ENCODE peak calls at places on chromosomes 12 and 14, in seven cellular contexts. E is A549, R is AG04450, Q is AG10803, F is PC-3, W is lower lobe of right lung, G is lower leg skin. N is an unnamed sample.

GRCh38 chr14:50600849-50601248 is 40.9 kb downstream of the ATL1 start:
- DNase-seq in R (no peak), W (no peak), Q (no peak), E (peak), G (no peak), F (no peak), N (no peak)

GRCh38 chr12:13547283-13547682 is 350.8 kb downstream of the EMP1 start:
- DNase-seq in R (no peak), W (no peak), G (no peak), F (no peak), E (no peak), Q (no peak), N (no peak)

GRCh38 chr14:77682158-77682553 is 25.7 kb downstream of the ALKBH1 start:
- DNase-seq in Q (peak), G (no peak), W (no peak), F (peak), R (no peak), E (no peak), N (no peak)

GRCh38 chr14:102831163-102831804 is 54.0 kb downstream of the TRAF3 start:
- DNase-seq in W (no peak), G (no peak), E (no peak), R (no peak), F (no peak), Q (no peak), N (no peak)

GRCh38 chr12:57864382-57864781 is 17.9 kb upstream of the CTDSP2 start:
- DNase-seq in Q (peak), R (no peak), F (no peak), E (no peak), G (no peak), W (no peak), N (no peak)

GRCh38 chr14:37669242-37669641 is 73.8 kb downstream of the TTC6 start:
- DNase-seq in F (peak), E (no peak), Q (no peak), G (no peak), R (no peak), W (no peak), N (no peak)

GRCh38 chr12:60231301-60231700 is 635.5 kb downstream of the SLC16A7 start:
- DNase-seq in W (no peak), Q (peak), F (no peak), G (no peak), E (no peak), R (no peak), N (no peak)

GRCh38 chr14:93729993-93730392 is 58.3 kb downstream of the PRIMA1 start:
- DNase-seq in F (peak), R (no peak), W (no peak), Q (no peak), G (no peak), E (no peak), N (no peak)

GRCh38 chr12:68031174-68031573 is 41.9 kb downstream of the IFNG-AS1 start:
- DNase-seq in Q (no peak), E (no peak), W (no peak), F (no peak), G (no peak), R (no peak), N (no peak)
- TF ChIP-seq CTCF in Q (no peak), E (no peak), W (no peak), F (no peak), G (no peak), R (no peak), N (no peak)

GRCh38 chr12:68317047-68317667 is 15.0 kb downstream of the MDM1 start:
- DNase-seq in G (no peak), W (no peak), Q (peak), R (peak), E (peak), F (peak), N (peak)
- TF ChIP-seq CTCF in G (no peak), W (peak), Q (peak), R (peak), E (peak), F (peak), N (peak)

GRCh38 chr12:62472472-62472871 is 5.8 kb downstream of the MON2 start:
- DNase-seq in E (no peak), F (peak), Q (no peak), G (no peak), W (no peak), R (no peak), N (no peak)
- TF ChIP-seq CTCF in E (no peak), F (peak), Q (no peak), G (no peak), W (no peak), R (no peak), N (no peak)

GRCh38 chr12:2693204-2693860 is 101.4 kb upstream of the FKBP4 start:
- DNase-seq in E (no peak), R (no peak), G (no peak), W (no peak), Q (no peak), F (no peak), N (no peak)
- TF ChIP-seq CTCF in E (no peak), R (peak), G (no peak), W (no peak), Q (peak), F (no peak), N (no peak)

GRCh38 chr12:51846911-51847829 is 1.3 kb downstream of the FIGNL2 start:
- DNase-seq in F (no peak), R (no peak), E (no peak), G (no peak), W (peak), Q (no peak), N (no peak)

GRCh38 chr12:51850081-51850932 is 1.8 kb upstream of the FIGNL2 start:
- DNase-seq in W (no peak), F (no peak), Q (no peak), R (no peak), G (no peak), E (no peak), N (no peak)

GRCh38 chr12:51847830-51848727 is at the start of gene FIGNL2:
- DNase-seq in R (no peak), F (no peak), Q (no peak), W (no peak), E (no peak), G (no peak), N (no peak)

GRCh38 chr12:51850933-51851244 is 2.4 kb upstream of the FIGNL2 start:
- DNase-seq in E (no peak), R (no peak), G (no peak), F (no peak), Q (no peak), W (no peak), N (no peak)

GRCh38 chr12:51848843-51849735 is 571 bp upstream of the FIGNL2 start:
- DNase-seq in W (no peak), E (no peak), Q (no peak), F (no peak), G (no peak), R (no peak), N (no peak)
- TF ChIP-seq CTCF in W (peak), E (no peak), Q (no peak), F (no peak), G (no peak), R (no peak), N (no peak)

N was measured in AG09319.